ENCODE peak calls at places on chromosomes 16 and 17, in seven cellular contexts. X is T-helper 9 cell, P is mucosa of descending colon, G is tibial artery, M is glutamatergic neuron, T is mesenchymal stem cell, U is Calu3. D is an unnamed sample.

GRCh38 chr16:78530283-78530682 is 430.8 kb downstream of the WWOX start:
- DNase-seq in X (no peak), M (no peak), G (no peak), P (no peak), U (no peak), T (no peak), D (no peak)

GRCh38 chr17:82978354-82978753 is 101.1 kb upstream of the METRNL start:
- DNase-seq in X (no peak), U (no peak), G (no peak), T (no peak), M (no peak), P (no peak), D (no peak)

GRCh38 chr16:56363781-56364565 is 61.4 kb downstream of the AMFR start:
- DNase-seq in G (no peak), X (no peak), P (no peak), T (no peak), U (no peak), M (no peak), D (no peak)

GRCh38 chr17:59331929-59332889 is 754 bp downstream of the YPEL2 start:
- DNase-seq in G (peak; percentile 78), P (peak; percentile 57), M (peak; percentile 64), T (peak; percentile 34), U (peak; percentile 18), X (peak; percentile 24), D (peak; percentile 76)

GRCh38 chr16:48556913-48557351 is 53.0 kb downstream of the N4BP1 start:
- DNase-seq in M (no peak), T (peak; percentile 81), G (no peak), P (no peak), X (no peak), U (no peak), D (peak; percentile 38)

GRCh38 chr16:8402981-8403853 is 187.1 kb downstream of the TMEM114 start:
- DNase-seq in T (no peak), G (no peak), P (peak; percentile 47), U (no peak), M (no peak), X (no peak), D (no peak)

GRCh38 chr17:27609606-27610303 is 21.2 kb upstream of the LGALS9 start:
- DNase-seq in P (peak; percentile 81), X (no peak), M (peak; percentile 58), T (peak; percentile 33), G (no peak), U (peak; percentile 62), D (peak; percentile 63)

GRCh38 chr17:43409131-43409530 is 10.3 kb downstream of the ARL4D start:
- DNase-seq in U (no peak), P (no peak), G (no peak), T (no peak), M (no peak), X (no peak), D (no peak)

GRCh38 chr16:86042996-86043725 is 144.2 kb downstream of the IRF8 start:
- DNase-seq in U (no peak), X (no peak), T (no peak), P (no peak), G (no peak), M (no peak), D (no peak)

GRCh38 chr16:85591381-85591780 is 21.7 kb upstream of the GSE1 start:
- DNase-seq in M (no peak), G (no peak), T (no peak), P (no peak), U (no peak), X (no peak), D (no peak)

GRCh38 chr17:60888812-60889709 is 211.4 kb downstream of the BCAS3 start:
- DNase-seq in P (no peak), G (no peak), M (no peak), T (no peak), U (no peak), X (no peak), D (peak; percentile 13)

GRCh38 chr17:80029235-80029974 is 6.3 kb downstream of the TBC1D16 start:
- DNase-seq in U (peak; percentile 29), T (peak; percentile 83), M (peak; percentile 78), X (no peak), P (peak; percentile 56), G (peak; percentile 95), D (peak; percentile 86)